ENCODE peak calls at places on chromosomes 6 and 20, in four cellular contexts. H is K562, R is HepG2, O is GM12878. M is an unnamed sample.

GRCh38 chr6:15751721-15752350 is 89.0 kb upstream of the DTNBP1 start:
- DNase-seq in H (no peak), R (no peak), O (no peak), M (no peak)

GRCh38 chr6:11230158-11231107 is 2.0 kb downstream of the NEDD9 start:
- DNase-seq in H (no peak), R (no peak), O (no peak), M (no peak)

GRCh38 chr6:37077459-37078296 is 72.2 kb downstream of the FGD2 start:
- DNase-seq in H (no peak), R (no peak), O (no peak), M (no peak)

GRCh38 chr20:45781391-45781931 is 10.2 kb downstream of the WFDC3 start:
- DNase-seq in H (no peak), R (no peak), O (no peak), M (no peak)

GRCh38 chr6:42375905-42376304 is 75.8 kb downstream of the TRERF1 start:
- DNase-seq in H (no peak), R (no peak), O (no peak), M (no peak)

GRCh38 chr6:113857565-113858066 is 471 bp downstream of the MARCKS start:
- DNase-seq in H (peak), R (no peak), O (no peak), M (peak)

GRCh38 chr6:30749554-30750378 is 5.4 kb upstream of the IER3 start:
- DNase-seq in H (no peak), R (peak), O (no peak), M (no peak)

GRCh38 chr6:168053957-168054471 is 25.0 kb downstream of the FRMD1 start:
- DNase-seq in H (no peak), R (no peak), O (no peak), M (no peak)

GRCh38 chr20:62762376-62762775 is 33.9 kb upstream of the MRGBP start:
- DNase-seq in H (no peak), R (no peak), O (no peak), M (no peak)

GRCh38 chr6:70221025-70221714 is 81.7 kb downstream of the COL9A1 start:
- DNase-seq in H (peak), R (peak), O (no peak), M (peak)

GRCh38 chr6:33416386-33417126 is 1.4 kb downstream of the CUTA start:
- DNase-seq in H (no peak), R (no peak), O (no peak), M (no peak)

GRCh38 chr6:139473239-139473701 is 98.8 kb upstream of the CITED2 start:
- DNase-seq in H (no peak), R (no peak), O (no peak), M (peak)

GRCh38 chr6:154815938-154816820 is 83.0 kb downstream of the SCAF8 start:
- DNase-seq in H (no peak), R (no peak), O (no peak), M (no peak)

GRCh38 chr6:160956300-160957035 is 35.1 kb upstream of the MAP3K4 start:
- DNase-seq in H (no peak), R (no peak), O (no peak), M (no peak)

GRCh38 chr6:40727272-40727671 is 140.1 kb upstream of the LRFN2 start:
- DNase-seq in H (peak), R (no peak), O (no peak), M (no peak)

GRCh38 chr20:49591217-49591865 is 23.4 kb upstream of the PTGIS start:
- DNase-seq in H (no peak), R (no peak), O (no peak), M (no peak)

GRCh38 chr6:33627876-33628275 is 6.8 kb downstream of the ITPR3 start:
- DNase-seq in H (peak), R (no peak), O (no peak), M (no peak)

GRCh38 chr20:25547999-25548398 is 37.3 kb downstream of the NINL start:
- DNase-seq in H (no peak), R (no peak), O (no peak), M (no peak)

GRCh38 chr6:36725581-36725980 is 28.0 kb downstream of the RAB44 start:
- DNase-seq in H (no peak), R (no peak), O (no peak), M (no peak)

GRCh38 chr6:11025911-11026635 is 18.0 kb downstream of the ELOVL2 start:
- DNase-seq in H (no peak), R (no peak), O (no peak), M (no peak)

GRCh38 chr20:37282558-37282957 is 6.9 kb upstream of the MANBAL start:
- DNase-seq in H (no peak), R (no peak), O (no peak), M (no peak)

GRCh38 chr20:38127011-38127621 is 38.0 kb downstream of the TGM2 start:
- DNase-seq in H (peak), R (no peak), O (no peak), M (no peak)

GRCh38 chr6:125511809-125512341 is 210.1 kb upstream of the HDDC2 start:
- DNase-seq in H (no peak), R (peak), O (no peak), M (no peak)

GRCh38 chr20:46830886-46831632 is 63.6 kb upstream of the EYA2 start:
- DNase-seq in H (no peak), R (no peak), O (no peak), M (no peak)

GRCh38 chr20:50848846-50849673 is 54.2 kb downstream of the BCAS4 start:
- DNase-seq in H (no peak), R (no peak), O (no peak), M (no peak)

GRCh38 chr6:133286765-133287164 is 45.6 kb downstream of the EYA4 start:
- DNase-seq in H (no peak), R (no peak), O (no peak), M (no peak)

GRCh38 chr6:3751730-3752537 is 421 bp upstream of the PXDC1 start:
- DNase-seq in H (peak), R (peak), O (no peak), M (peak)

GRCh38 chr20:1632228-1632577 is 12.4 kb upstream of the SIRPB1 start:
- DNase-seq in H (no peak), R (no peak), O (no peak), M (no peak)

GRCh38 chr6:149862901-149863595 is 1.1 kb downstream of the LRP11 start:
- DNase-seq in H (peak), R (peak), O (no peak), M (peak)

GRCh38 chr6:40780626-40781025 is 193.5 kb upstream of the LRFN2 start:
- DNase-seq in H (no peak), R (no peak), O (no peak), M (no peak)

GRCh38 chr20:21767739-21768223 is 62.3 kb downstream of the PAX1 start:
- DNase-seq in H (peak), R (peak), O (no peak), M (peak)

GRCh38 chr20:14526891-14527290 is 189.5 kb upstream of the FLRT3 start:
- DNase-seq in H (no peak), R (no peak), O (no peak), M (no peak)

GRCh38 chr20:30985386-30985785 is 272.1 kb upstream of the DEFB115 start:
- DNase-seq in H (no peak), R (no peak), O (no peak), M (no peak)

GRCh38 chr6:28541996-28542395 is 16.3 kb downstream of the GPX5 start:
- DNase-seq in H (no peak), R (no peak), O (no peak), M (no peak)

GRCh38 chr6:28545955-28546354 is 20.3 kb downstream of the GPX5 start:
- DNase-seq in H (peak), R (no peak), O (no peak), M (no peak)

GRCh38 chr6:28543671-28544131 is 18.0 kb downstream of the GPX5 start:
- DNase-seq in H (no peak), R (no peak), O (no peak), M (no peak)

GRCh38 chr6:28544211-28544610 is 18.5 kb downstream of the GPX5 start:
- DNase-seq in H (no peak), R (no peak), O (no peak), M (no peak)

GRCh38 chr6:28542440-28543293 is 17.0 kb downstream of the GPX5 start:
- DNase-seq in H (peak), R (peak), O (peak), M (peak)
- TF ChIP-seq FOXM1 in H (peak), R (no peak), O (no peak), M (no peak)

GRCh38 chr20:35277531-35278395 is at the start of gene MMP24OS:
- DNase-seq in H (peak), R (no peak), O (peak), M (peak)
- TF ChIP-seq FOXK2 in H (no peak), R (no peak), O (no peak), M (no peak)

GRCh38 chr6:65299236-65299635 is 407.8 kb downstream of the EYS start:
- DNase-seq in H (no peak), R (no peak), O (no peak), M (no peak)
- TF ChIP-seq TARDBP in H (no peak), R (no peak), O (no peak), M (no peak)

DNA sequence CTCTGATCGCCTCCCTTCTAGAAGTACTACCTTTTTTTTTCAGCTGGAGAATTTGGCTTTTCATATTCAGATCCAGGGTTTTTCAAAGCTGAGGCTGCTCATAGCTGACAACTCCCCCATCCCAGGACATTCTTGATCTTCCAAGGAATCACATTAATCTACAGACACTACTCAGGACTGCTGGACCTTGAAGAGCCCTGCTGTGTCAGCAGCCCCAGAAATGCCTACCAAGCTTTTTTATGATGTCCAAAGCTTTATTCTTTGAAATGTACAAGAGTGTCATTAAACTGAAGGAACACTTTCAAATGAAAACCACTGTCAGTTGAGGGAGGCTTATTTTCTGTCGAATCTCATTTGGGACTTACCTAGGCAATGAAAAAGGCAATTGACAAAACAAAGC is 704.1 kb downstream of the PTPRT start:
- DNase-seq in H (no peak), R (no peak), O (no peak), M (no peak)
- TF ChIP-seq FOXM1 in H (no peak), R (no peak), O (no peak), M (no peak)

GRCh38 chr6:90385914-90386313 is 89.3 kb upstream of the BACH2 start:
- DNase-seq in H (no peak), R (no peak), O (no peak), M (no peak)

GRCh38 chr6:90386796-90387390 is 90.2 kb upstream of the BACH2 start:
- DNase-seq in H (no peak), R (no peak), O (no peak), M (no peak)

GRCh38 chr6:90384720-90385119 is 88.1 kb upstream of the BACH2 start:
- DNase-seq in H (no peak), R (no peak), O (no peak), M (no peak)

GRCh38 chr6:90382760-90383159 is 86.1 kb upstream of the BACH2 start:
- DNase-seq in H (no peak), R (no peak), O (no peak), M (no peak)

DNA sequence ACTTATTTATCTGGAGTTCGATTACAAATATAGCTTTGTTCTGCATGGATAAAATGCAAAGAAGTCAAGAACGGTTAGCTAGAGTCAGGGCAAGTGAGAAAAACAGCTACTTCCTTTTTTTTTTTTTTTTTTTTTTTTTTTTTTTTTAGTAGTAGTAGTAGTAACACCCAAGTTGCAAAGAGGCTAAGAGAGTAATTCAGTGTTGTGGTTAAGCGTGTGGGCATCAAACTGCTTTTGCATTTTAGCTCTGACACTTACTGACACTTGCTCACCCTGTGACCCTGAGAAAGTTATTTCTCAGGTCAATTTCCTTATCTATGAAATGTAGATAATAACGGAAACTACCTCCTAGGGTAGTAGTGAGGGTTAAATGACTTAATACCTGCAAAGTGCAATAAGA is 86.6 kb upstream of the BACH2 start:
- DNase-seq in H (no peak), R (no peak), O (no peak), M (no peak)
- TF ChIP-seq FOXK2 in H (no peak), R (no peak), O (no peak), M (no peak)

GRCh38 chr6:2579241-2579761 is 171.4 kb downstream of the MYLK4 start:
- DNase-seq in H (no peak), R (no peak), O (no peak), M (no peak)
- TF ChIP-seq TARDBP in H (no peak), R (no peak), O (no peak), M (no peak)

DNA sequence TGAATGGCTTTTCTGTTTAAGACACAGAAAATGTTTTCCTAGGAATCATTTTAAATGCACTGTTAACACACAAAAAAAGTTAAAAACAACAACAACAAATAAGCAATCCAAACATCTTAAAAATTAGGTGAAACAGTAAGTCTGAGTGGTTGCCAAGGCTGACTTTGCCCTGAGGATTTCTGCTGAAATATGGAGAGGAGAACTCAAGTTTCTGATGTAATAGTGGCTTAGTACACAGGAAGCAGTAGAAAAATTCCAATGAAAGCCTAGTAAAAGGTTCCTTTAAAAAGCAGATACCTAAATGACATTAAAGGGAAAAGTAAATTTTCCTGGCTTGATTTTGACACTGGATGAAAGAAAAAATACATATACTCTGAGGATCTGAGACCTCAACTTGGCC is 184.2 kb downstream of the EPM2A start:
- DNase-seq in H (no peak), R (no peak), O (no peak), M (no peak)
- TF ChIP-seq FOXM1 in H (no peak), R (no peak), O (no peak), M (no peak)

GRCh38 chr6:123715243-123715863 is 78.6 kb upstream of the TRDN start:
- DNase-seq in H (peak), R (peak), O (no peak), M (peak)
- TF ChIP-seq FOXK2 in H (no peak), R (no peak), O (no peak), M (no peak)

M was measured in HEK293T.